ENCODE peak calls at places on chromosomes 12 and 14, in seven cellular contexts. M is cardiac muscle cell, R is Calu3, A is AG04450, T is nephron progenitor cell, W is neural crest cell, L is GM12865. Y is an unnamed sample.

GRCh38 chr12:101018540-101018939 is 191.5 kb downstream of the SLC5A8 start:
- DNase-seq in M (no peak), R (peak), A (peak), T (no peak), W (no peak), L (no peak), Y (no peak)

GRCh38 chr12:44076892-44077291 is 241.0 kb downstream of the TMEM117 start:
- DNase-seq in M (no peak), R (no peak), A (no peak), T (no peak), W (no peak), L (no peak), Y (no peak)

GRCh38 chr14:39491134-39491541 is 58.9 kb upstream of the FBXO33 start:
- DNase-seq in M (peak), R (no peak), A (no peak), T (no peak), W (no peak), L (peak), Y (no peak)

GRCh38 chr12:122646568-122647220 is 56.5 kb downstream of the HCAR2 start:
- DNase-seq in M (no peak), R (no peak), A (peak), T (no peak), W (no peak), L (peak), Y (no peak)

GRCh38 chr14:28088125-28088524 is 678.5 kb upstream of the FOXG1 start:
- DNase-seq in M (no peak), R (no peak), A (no peak), T (no peak), W (no peak), L (no peak), Y (no peak)

GRCh38 chr12:12720052-12720451 is 2.9 kb downstream of the CDKN1B start:
- DNase-seq in M (no peak), R (no peak), A (no peak), T (no peak), W (no peak), L (no peak), Y (no peak)

GRCh38 chr14:51600658-51601057 is 51.1 kb upstream of the FRMD6 start:
- DNase-seq in M (no peak), R (no peak), A (no peak), T (no peak), W (no peak), L (no peak), Y (no peak)

GRCh38 chr12:109715310-109716091 is 1.9 kb downstream of the FAM222A start:
- DNase-seq in M (no peak), R (peak), A (no peak), T (peak), W (no peak), L (peak), Y (peak)

GRCh38 chr14:81313200-81313599 is 86.9 kb downstream of the STON2 start:
- DNase-seq in M (no peak), R (no peak), A (no peak), T (no peak), W (no peak), L (no peak), Y (no peak)

GRCh38 chr12:52079576-52080402 is at the start of gene SMIM41:
- DNase-seq in M (no peak), R (no peak), A (no peak), T (no peak), W (no peak), L (no peak), Y (peak)

GRCh38 chr12:119796292-119796691 is 80.8 kb downstream of the CIT start:
- DNase-seq in M (no peak), R (no peak), A (no peak), T (no peak), W (no peak), L (no peak), Y (no peak)
- TF ChIP-seq CTCF in M (no peak), R (no peak), A (no peak), T (no peak), W (no peak), L (no peak), Y (no peak)

GRCh38 chr12:108511633-108512540 is 3.2 kb upstream of the FICD start:
- DNase-seq in M (peak), R (peak), A (peak), T (peak), W (peak), L (peak), Y (peak)
- TF ChIP-seq CTCF in M (peak), R (peak), A (peak), T (peak), W (peak), L (peak), Y (peak)

GRCh38 chr12:3628629-3629028 is 124.3 kb downstream of the CRACR2A start:
- DNase-seq in M (no peak), R (no peak), A (no peak), T (no peak), W (no peak), L (no peak), Y (no peak)
- TF ChIP-seq CTCF in M (no peak), R (no peak), A (no peak), T (no peak), W (no peak), L (no peak), Y (no peak)

GRCh38 chr14:71932229-71932951 is at the start of gene RGS6:
- DNase-seq in M (peak), R (peak), A (no peak), T (peak), W (peak), L (peak), Y (peak)
- TF ChIP-seq CTCF in M (no peak), R (no peak), A (no peak), T (no peak), W (peak), L (peak), Y (no peak)

DNA sequence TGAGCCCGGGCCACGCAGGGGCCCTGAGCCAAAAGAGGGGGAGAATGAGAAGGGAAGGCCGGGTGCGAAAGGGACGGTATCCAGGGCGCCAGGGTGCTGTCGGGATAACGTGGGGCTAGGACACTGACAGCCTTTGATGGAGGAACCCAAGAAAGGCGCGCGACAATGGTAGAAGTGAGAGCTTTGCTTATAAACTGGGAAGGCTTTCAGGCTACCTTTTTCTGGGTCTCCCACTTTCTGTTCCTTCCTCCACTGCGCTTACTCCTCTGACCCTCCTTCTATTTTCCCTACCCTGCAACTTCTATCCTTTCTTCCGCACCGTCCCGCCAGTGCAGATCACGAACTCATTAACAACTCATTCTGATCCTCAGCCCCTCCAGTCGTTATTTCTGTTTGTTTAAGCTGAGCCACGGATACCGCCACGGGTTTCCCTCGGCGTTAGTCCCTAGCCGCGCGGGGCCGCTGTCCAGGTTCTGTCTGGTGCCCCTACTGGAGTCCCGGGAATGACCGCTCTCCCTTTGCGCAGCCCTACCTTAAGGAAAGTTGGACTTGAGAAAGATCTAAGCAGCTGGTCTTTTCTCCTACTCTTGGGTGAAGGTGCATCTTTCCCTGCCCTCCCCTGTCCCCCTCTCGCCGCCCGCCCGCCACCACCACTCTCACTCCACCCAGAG is 3.0 kb downstream of the SSTR1 start:
- DNase-seq in M (peak), R (no peak), A (no peak), T (peak), W (no peak), L (no peak), Y (peak)
- TF ChIP-seq CTCF in M (peak), R (no peak), A (peak), T (no peak), W (peak), L (no peak), Y (no peak)

DNA sequence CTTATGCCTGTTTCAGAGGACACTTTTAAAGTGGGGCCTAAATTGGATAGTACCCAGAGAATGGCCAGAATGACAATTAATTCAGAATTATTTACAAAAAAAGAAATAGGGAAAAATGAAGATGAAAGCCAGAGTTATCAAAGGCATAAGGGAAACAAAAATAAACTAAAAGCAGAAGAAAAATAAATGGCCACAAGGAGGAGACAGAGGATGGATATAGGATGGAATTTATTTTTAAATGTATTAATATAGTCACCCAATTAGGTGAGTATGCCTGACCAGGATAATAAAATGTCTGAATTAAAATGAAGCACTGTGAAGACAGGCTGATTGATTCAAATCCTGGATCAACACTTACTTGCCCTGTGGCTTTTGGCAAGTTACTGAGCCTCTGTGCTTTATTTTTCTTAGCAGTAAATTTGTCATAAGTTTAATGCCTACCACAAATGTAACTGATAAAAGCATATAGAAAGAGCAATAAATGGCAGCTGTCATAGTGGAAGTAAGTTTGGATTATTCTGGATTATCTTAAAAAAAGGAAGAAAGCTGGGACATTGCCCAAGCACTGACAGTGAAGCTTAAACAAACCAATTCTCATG is 3.4 kb downstream of the CLEC9A start:
- DNase-seq in M (no peak), R (no peak), A (no peak), T (no peak), W (no peak), L (no peak), Y (no peak)
- TF ChIP-seq CTCF in M (no peak), R (no peak), A (peak), T (peak), W (peak), L (peak), Y (peak)

DNA sequence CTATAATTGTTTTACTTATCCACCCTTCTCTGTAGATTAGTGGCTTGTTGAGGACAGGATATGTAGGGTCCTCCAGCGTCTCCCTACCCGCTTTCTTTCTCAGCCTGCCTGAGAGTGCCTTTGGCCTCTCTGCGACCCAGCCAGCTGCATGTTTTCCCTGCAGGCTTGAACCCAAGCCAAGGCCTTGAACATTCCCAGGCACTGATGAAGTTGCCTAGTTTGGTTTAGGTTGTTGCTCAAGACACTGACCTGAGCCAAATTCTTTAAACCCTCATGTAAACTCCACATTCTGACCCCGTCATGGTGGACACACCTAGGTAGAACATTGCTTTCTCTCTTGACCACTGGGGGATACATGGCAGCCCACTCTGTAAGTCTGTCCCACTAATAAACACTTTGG is 33.4 kb upstream of the TXNRD1 start:
- DNase-seq in M (no peak), R (no peak), A (peak), T (no peak), W (no peak), L (no peak), Y (no peak)
- TF ChIP-seq CTCF in M (no peak), R (no peak), A (peak), T (no peak), W (no peak), L (no peak), Y (no peak)

Y was measured in glutamatergic neuron.